ENCODE peak calls at places on chromosomes 2 and 18, in four cellular contexts. M is CD8-positive, alpha-beta T cell; E is right cardiac atrium; Y is heart left ventricle. S is an unnamed sample.

GRCh38 chr2:238786379-238786778 is 61.5 kb upstream of the TWIST2 start:
- DNase-seq in Y (no peak), M (no peak), E (no peak), S (no peak)

GRCh38 chr2:124973396-124973795 is 948.3 kb downstream of the CNTNAP5 start:
- DNase-seq in Y (no peak), M (no peak), E (no peak), S (no peak)

GRCh38 chr2:11996618-11997017 is 250.2 kb downstream of the LPIN1 start:
- DNase-seq in E (no peak), M (no peak), Y (no peak), S (no peak)

GRCh38 chr18:29962579-29962978 is 1080.0 kb downstream of the DSC3 start:
- DNase-seq in E (no peak), Y (no peak), M (no peak), S (no peak)

GRCh38 chr2:149828506-149829210 is 241.1 kb upstream of the MMADHC start:
- DNase-seq in Y (no peak), M (no peak), E (no peak), S (no peak)

GRCh38 chr18:54094474-54094873 is 130.0 kb downstream of the MBD2 start:
- DNase-seq in M (no peak), Y (no peak), E (no peak), S (no peak)

GRCh38 chr2:12262681-12263436 is 453.9 kb upstream of the TRIB2 start:
- DNase-seq in Y (peak; percentile 34), M (no peak), E (no peak), S (no peak)

GRCh38 chr2:237701859-237702370 is 74.5 kb downstream of the LRRFIP1 start:
- DNase-seq in M (no peak), E (no peak), Y (no peak), S (no peak)

GRCh38 chr2:229815858-229816257 is 101.5 kb upstream of the DNER start:
- DNase-seq in Y (no peak), E (no peak), M (no peak), S (no peak)

GRCh38 chr2:107728586-107728985 is 98.1 kb upstream of the RGPD4 start:
- DNase-seq in Y (no peak), M (no peak), E (no peak), S (no peak)
- H3K27ac ChIP-seq in Y (no peak overlapping the region), M (no peak overlapping the region), E (no peak overlapping the region), S (no peak overlapping the region)

GRCh38 chr2:236252521-236252920 is 11.7 kb downstream of the ASB18 start:
- DNase-seq in M (no peak), E (no peak), Y (no peak), S (no peak)
- H3K27ac ChIP-seq in M (no peak overlapping the region), E (no peak overlapping the region), Y (no peak overlapping the region), S (no peak overlapping the region)

DNA sequence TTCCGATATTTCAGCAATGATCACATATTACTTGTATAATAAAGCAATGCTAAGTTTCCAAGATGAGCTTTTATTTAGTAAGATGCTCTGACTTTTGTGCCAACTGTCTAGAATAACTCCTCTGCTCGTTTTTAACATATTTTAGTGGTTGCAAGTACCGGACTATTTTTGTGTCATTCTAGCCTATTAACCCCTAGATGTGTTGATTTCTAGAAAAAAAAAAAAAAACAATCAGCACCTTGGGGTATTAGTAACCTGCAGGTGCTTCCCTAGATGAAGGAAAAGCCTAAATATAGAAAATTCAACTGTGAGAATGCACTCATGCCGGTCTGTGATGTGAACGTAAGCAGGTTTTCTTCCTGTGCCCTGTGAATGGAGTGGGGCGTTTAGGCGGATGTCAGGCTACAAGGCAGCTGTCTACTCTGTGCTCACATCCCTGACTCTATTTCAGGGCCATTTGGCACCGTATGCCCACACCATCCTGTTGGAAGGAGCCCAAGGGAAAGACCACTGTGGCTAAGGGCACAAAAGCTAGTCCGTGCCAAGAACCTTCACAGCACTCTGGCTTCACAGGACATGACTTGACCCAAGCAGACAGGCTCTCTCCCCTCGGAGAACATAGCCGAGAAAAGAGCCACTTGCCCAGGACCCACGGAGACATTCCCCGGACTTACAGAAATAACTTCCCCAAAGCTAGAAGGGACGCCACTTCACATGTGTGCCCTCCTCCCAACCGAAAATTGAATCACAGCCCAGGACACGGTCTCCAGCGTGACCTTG is 60.9 kb upstream of the AGAP1 start:
- DNase-seq in M (no peak), Y (peak; percentile 42), E (no peak), S (no peak)
- H3K27ac ChIP-seq in M (no peak overlapping the region), Y (peak overlapping the region; percentile 75), E (peak overlapping the region; percentile 84), S (no peak overlapping the region)

GRCh38 chr2:225006730-225007129 is 35.5 kb downstream of the DOCK10 start:
- DNase-seq in M (no peak), E (no peak), Y (no peak), S (no peak)

GRCh38 chr2:224999784-225000183 is 42.5 kb downstream of the DOCK10 start:
- DNase-seq in M (no peak), Y (no peak), E (no peak), S (no peak)

GRCh38 chr2:225002039-225002655 is 40.1 kb downstream of the DOCK10 start:
- DNase-seq in Y (peak; percentile 37), M (peak; percentile 28), E (no peak), S (peak; percentile 29)

GRCh38 chr2:225004531-225004930 is 37.7 kb downstream of the DOCK10 start:
- DNase-seq in E (no peak), Y (no peak), M (no peak), S (no peak)

GRCh38 chr2:225002656-225003045 is 39.6 kb downstream of the DOCK10 start:
- DNase-seq in Y (no peak), M (no peak), E (no peak), S (no peak)
- H3K27ac ChIP-seq in Y (no peak overlapping the region), M (peak overlapping the region; percentile 18), E (no peak overlapping the region), S (no peak overlapping the region)

DNA sequence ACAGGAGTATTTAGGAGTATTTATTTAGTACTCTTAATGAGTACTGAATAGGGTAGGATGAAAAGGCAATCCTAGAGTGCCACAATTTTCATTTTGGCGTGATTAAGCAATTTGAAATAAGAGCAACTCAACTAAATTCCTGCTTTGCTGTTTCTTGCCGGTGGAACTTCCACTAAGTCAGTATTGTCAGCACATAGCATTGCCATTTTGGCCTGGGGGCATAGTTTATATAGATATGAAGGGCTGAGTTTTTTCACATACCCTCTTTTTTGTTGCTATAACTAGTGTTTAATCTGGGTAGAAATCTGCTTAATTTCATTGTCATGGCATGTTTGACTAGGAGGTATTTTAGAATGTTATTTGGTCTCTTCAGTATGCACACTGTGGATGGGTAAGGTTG is 1.9 kb downstream of the GTF2A1L start:
- DNase-seq in Y (no peak), E (no peak), M (no peak), S (no peak)
- H3K27ac ChIP-seq in Y (no peak overlapping the region), E (no peak overlapping the region), M (no peak overlapping the region), S (no peak overlapping the region)

GRCh38 chr2:147487980-147488289 is 356.9 kb upstream of the ACVR2A start:
- DNase-seq in E (no peak), Y (no peak), M (no peak), S (no peak)

GRCh38 chr2:147488472-147488871 is 356.4 kb upstream of the ACVR2A start:
- DNase-seq in E (no peak), M (no peak), Y (no peak), S (no peak)

GRCh38 chr2:147485210-147485851 is 359.5 kb upstream of the ACVR2A start:
- DNase-seq in Y (no peak), M (no peak), E (no peak), S (no peak)

GRCh38 chr2:147490612-147491261 is 354.1 kb upstream of the ACVR2A start:
- DNase-seq in M (no peak), E (no peak), Y (no peak), S (no peak)

DNA sequence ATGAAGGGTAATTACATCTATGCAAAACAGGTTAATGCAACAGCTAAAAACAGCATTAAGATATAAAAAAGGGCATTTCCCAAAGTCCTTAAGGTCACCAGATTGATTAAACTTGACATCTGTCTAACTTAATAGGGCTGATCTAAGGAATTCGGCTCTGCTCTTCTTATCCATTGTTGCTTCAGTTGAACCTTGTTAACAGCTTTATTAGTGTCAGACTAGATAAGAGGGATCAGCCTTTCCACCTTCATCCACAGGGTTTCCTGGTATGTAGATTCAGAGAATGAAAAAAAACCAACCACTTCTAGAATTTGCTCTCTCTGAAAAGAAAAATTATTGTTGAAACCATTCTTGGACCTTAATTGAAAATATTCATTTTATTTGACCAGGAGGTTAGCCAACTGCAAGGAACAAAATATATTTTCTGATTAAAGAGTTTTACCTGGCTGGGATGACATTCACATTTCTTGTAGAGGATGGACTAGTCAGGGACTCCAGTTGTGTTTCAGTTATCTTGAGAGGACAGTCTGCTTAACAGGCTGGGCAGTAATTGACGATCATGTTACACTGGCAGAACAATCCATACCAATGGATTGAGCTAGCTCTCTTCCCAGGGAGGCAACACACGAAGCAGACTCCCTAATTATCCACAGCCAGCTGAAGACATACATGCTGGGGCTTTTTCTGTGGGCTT is 357.4 kb upstream of the ACVR2A start:
- DNase-seq in Y (no peak), M (no peak), E (no peak), S (no peak)
- H3K27ac ChIP-seq in Y (no peak overlapping the region), M (no peak overlapping the region), E (no peak overlapping the region), S (no peak overlapping the region)

DNA sequence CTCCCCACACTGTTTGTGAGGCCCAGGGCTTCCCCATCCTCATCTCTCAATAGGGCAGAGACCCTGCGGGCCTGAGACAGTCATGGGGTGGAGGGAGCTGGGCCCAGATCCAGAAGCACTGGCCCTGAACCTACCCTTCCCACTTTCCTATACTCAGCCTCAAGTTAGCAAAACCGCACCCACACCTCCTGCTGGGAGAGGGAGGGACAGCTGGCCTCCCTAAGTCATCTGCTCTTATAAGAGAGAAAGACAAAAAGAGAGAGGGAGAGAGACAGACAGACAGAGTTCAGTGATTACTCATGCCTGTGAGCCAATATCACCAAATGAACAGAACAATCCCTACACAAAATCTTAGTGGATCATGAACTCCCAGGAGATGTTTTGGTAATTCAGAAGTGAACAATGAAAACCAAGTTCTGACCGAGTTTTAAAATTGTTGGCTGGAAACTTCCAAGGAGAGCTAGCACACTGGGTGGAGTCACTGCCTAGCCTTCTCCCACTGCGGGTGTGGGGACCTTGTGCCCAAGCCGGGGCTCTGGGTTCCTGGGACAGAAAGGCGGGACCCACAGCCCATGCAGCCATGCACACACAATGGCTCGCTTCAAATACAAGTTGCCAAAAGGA is 130.5 kb downstream of the PXDN start:
- DNase-seq in Y (no peak), M (no peak), E (no peak), S (no peak)
- H3K27ac ChIP-seq in Y (no peak overlapping the region), M (no peak overlapping the region), E (peak overlapping the region; percentile 35), S (no peak overlapping the region)

GRCh38 chr2:96400049-96401000 is 64.8 kb downstream of the NCAPH start:
- DNase-seq in Y (no peak), E (no peak), M (no peak), S (no peak)

GRCh38 chr2:96402591-96402990 is 67.0 kb downstream of the NCAPH start:
- DNase-seq in Y (no peak), E (no peak), M (no peak), S (no peak)

GRCh38 chr2:96396587-96396986 is 61.0 kb downstream of the NCAPH start:
- DNase-seq in Y (no peak), M (no peak), E (no peak), S (no peak)

GRCh38 chr2:96397756-96398525 is 62.4 kb downstream of the NCAPH start:
- DNase-seq in M (no peak), E (no peak), Y (no peak), S (no peak)

GRCh38 chr2:96399342-96400048 is 63.9 kb downstream of the NCAPH start:
- DNase-seq in Y (no peak), E (no peak), M (no peak), S (no peak)
- H3K27ac ChIP-seq in Y (no peak overlapping the region), E (no peak overlapping the region), M (no peak overlapping the region), S (no peak overlapping the region)

DNA sequence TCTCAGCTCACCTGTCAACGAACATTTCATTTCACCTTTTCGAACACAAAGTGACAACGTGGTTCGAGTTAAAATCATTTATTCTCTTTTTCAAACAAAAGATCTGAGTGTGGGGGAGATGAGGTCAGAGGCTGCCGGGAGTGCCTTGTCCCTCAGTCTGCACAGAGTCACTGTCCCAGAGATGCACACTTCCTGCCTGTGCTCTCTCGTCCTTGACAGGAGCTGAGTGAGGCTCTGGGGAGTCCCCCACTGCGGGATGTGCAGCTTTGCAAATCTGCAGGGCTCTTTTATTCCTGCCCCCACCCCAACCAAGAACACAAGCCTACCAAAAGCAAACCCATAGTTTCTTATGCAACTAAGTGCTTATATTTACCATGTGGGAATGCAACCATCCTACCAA is 497.8 kb downstream of the EIPR1 start:
- DNase-seq in M (no peak), E (no peak), Y (no peak), S (no peak)
- H3K27ac ChIP-seq in M (no peak overlapping the region), E (no peak overlapping the region), Y (no peak overlapping the region), S (no peak overlapping the region)